ENCODE peak calls at places on chromosomes 13 and 19, in six cellular contexts. One of them, this sample, is unnamed.

GRCh38 chr19:40691421-40692211 is 1.2 kb upstream of the NUMBL start:
- DNase-seq in AG04449: no peak
- DNase-seq in brain microvascular endothelial cell: no peak
- DNase-seq in PC-3: no peak
- DNase-seq in A549: peak; percentile 49
- DNase-seq in foreskin fibroblast: peak; percentile 53
- DNase-seq in this sample: no peak

GRCh38 chr19:45406957-45407375 is 522 bp downstream of the POLR1G start:
- DNase-seq in AG04449: no peak
- DNase-seq in brain microvascular endothelial cell: no peak
- DNase-seq in PC-3: no peak
- DNase-seq in A549: no peak
- DNase-seq in foreskin fibroblast: no peak
- DNase-seq in this sample: no peak

GRCh38 chr13:105063676-105064075 is 1471.8 kb downstream of the EFNB2 start:
- DNase-seq in AG04449: peak; percentile 21
- DNase-seq in brain microvascular endothelial cell: no peak
- DNase-seq in PC-3: peak; percentile 3
- DNase-seq in A549: no peak
- DNase-seq in foreskin fibroblast: peak; percentile 46
- DNase-seq in this sample: no peak

GRCh38 chr13:104098421-104098820 is 1032.2 kb upstream of the SLC10A2 start:
- DNase-seq in AG04449: no peak
- DNase-seq in brain microvascular endothelial cell: no peak
- DNase-seq in PC-3: no peak
- DNase-seq in A549: no peak
- DNase-seq in foreskin fibroblast: no peak
- DNase-seq in this sample: no peak

GRCh38 chr19:39422020-39422419 is 9.6 kb downstream of the PLEKHG2 start:
- DNase-seq in AG04449: no peak
- DNase-seq in brain microvascular endothelial cell: no peak
- DNase-seq in PC-3: no peak
- DNase-seq in A549: no peak
- DNase-seq in foreskin fibroblast: no peak
- DNase-seq in this sample: no peak

GRCh38 chr19:45147835-45148676 is 12.7 kb downstream of the NKPD1 start:
- DNase-seq in AG04449: no peak
- DNase-seq in brain microvascular endothelial cell: no peak
- DNase-seq in PC-3: no peak
- DNase-seq in A549: no peak
- DNase-seq in foreskin fibroblast: no peak
- DNase-seq in this sample: no peak

GRCh38 chr13:92355213-92355612 is 871.4 kb upstream of the GPC6 start:
- DNase-seq in AG04449: no peak
- DNase-seq in brain microvascular endothelial cell: peak; percentile 32
- DNase-seq in PC-3: peak; percentile 1
- DNase-seq in A549: peak; percentile 2
- DNase-seq in foreskin fibroblast: peak; percentile 2
- DNase-seq in this sample: no peak

GRCh38 chr19:54560881-54561385 is 12.7 kb upstream of the LILRA2 start:
- DNase-seq in AG04449: no peak
- DNase-seq in brain microvascular endothelial cell: no peak
- DNase-seq in PC-3: peak; percentile 37
- DNase-seq in A549: no peak
- DNase-seq in foreskin fibroblast: no peak
- DNase-seq in this sample: no peak

GRCh38 chr19:5154129-5154798 is 185.4 kb downstream of the KDM4B start:
- DNase-seq in AG04449: no peak
- DNase-seq in brain microvascular endothelial cell: no peak
- DNase-seq in PC-3: peak; percentile 39
- DNase-seq in A549: peak; percentile 26
- DNase-seq in foreskin fibroblast: peak; percentile 40
- DNase-seq in this sample: peak; percentile 66

GRCh38 chr19:55462722-55463121 is 1.3 kb upstream of the ISOC2 start:
- DNase-seq in AG04449: no peak
- DNase-seq in brain microvascular endothelial cell: no peak
- DNase-seq in PC-3: no peak
- DNase-seq in A549: no peak
- DNase-seq in foreskin fibroblast: no peak
- DNase-seq in this sample: no peak

GRCh38 chr19:50697414-50698124 is 22.0 kb downstream of the SHANK1 start:
- DNase-seq in AG04449: no peak
- DNase-seq in brain microvascular endothelial cell: no peak
- DNase-seq in PC-3: no peak
- DNase-seq in A549: no peak
- DNase-seq in foreskin fibroblast: no peak
- DNase-seq in this sample: no peak

GRCh38 chr13:32031025-32031814 is at the start of gene FRY:
- DNase-seq in AG04449: no peak
- DNase-seq in brain microvascular endothelial cell: peak; percentile 58
- DNase-seq in PC-3: peak; percentile 62
- DNase-seq in A549: peak; percentile 41
- DNase-seq in foreskin fibroblast: peak; percentile 76
- DNase-seq in this sample: peak; percentile 78

GRCh38 chr19:36136975-36137686 is 2.7 kb upstream of the CAPNS1 start:
- DNase-seq in AG04449: no peak
- DNase-seq in brain microvascular endothelial cell: peak; percentile 39
- DNase-seq in PC-3: peak; percentile 91
- DNase-seq in A549: peak; percentile 95
- DNase-seq in foreskin fibroblast: peak; percentile 87
- DNase-seq in this sample: peak; percentile 80

GRCh38 chr19:33950141-33950805 is 153.6 kb downstream of the KCTD15 start:
- DNase-seq in AG04449: no peak
- DNase-seq in brain microvascular endothelial cell: no peak
- DNase-seq in PC-3: no peak
- DNase-seq in A549: no peak
- DNase-seq in foreskin fibroblast: no peak
- DNase-seq in this sample: no peak

GRCh38 chr13:61960981-61961380 is 545.3 kb upstream of the PCDH20 start:
- DNase-seq in AG04449: no peak
- DNase-seq in brain microvascular endothelial cell: no peak
- DNase-seq in PC-3: no peak
- DNase-seq in A549: no peak
- DNase-seq in foreskin fibroblast: no peak
- DNase-seq in this sample: no peak

GRCh38 chr13:38421590-38422560 is 72.2 kb downstream of the UFM1 start:
- DNase-seq in AG04449: no peak
- DNase-seq in brain microvascular endothelial cell: peak; percentile 31
- DNase-seq in PC-3: no peak
- DNase-seq in A549: no peak
- DNase-seq in foreskin fibroblast: peak; percentile 72
- DNase-seq in this sample: no peak

GRCh38 chr19:55544776-55545439 is 435 bp downstream of the SBK3 start:
- DNase-seq in AG04449: no peak
- DNase-seq in brain microvascular endothelial cell: no peak
- DNase-seq in PC-3: peak; percentile 23
- DNase-seq in A549: no peak
- DNase-seq in foreskin fibroblast: no peak
- DNase-seq in this sample: no peak

GRCh38 chr19:21474671-21475181 is 30.7 kb upstream of the ZNF429 start:
- DNase-seq in AG04449: no peak
- DNase-seq in brain microvascular endothelial cell: peak; percentile 32
- DNase-seq in PC-3: no peak
- DNase-seq in A549: no peak
- DNase-seq in foreskin fibroblast: peak; percentile 77
- DNase-seq in this sample: peak; percentile 85

GRCh38 chr13:44292545-44292944 is 81.1 kb upstream of the SERP2 start:
- DNase-seq in AG04449: no peak
- DNase-seq in brain microvascular endothelial cell: no peak
- DNase-seq in PC-3: no peak
- DNase-seq in A549: no peak
- DNase-seq in foreskin fibroblast: no peak
- DNase-seq in this sample: no peak

GRCh38 chr19:1158885-1159448 is 15.1 kb downstream of the SBNO2 start:
- DNase-seq in AG04449: no peak
- DNase-seq in brain microvascular endothelial cell: no peak
- DNase-seq in PC-3: no peak
- DNase-seq in A549: no peak
- DNase-seq in foreskin fibroblast: no peak
- DNase-seq in this sample: peak; percentile 61

GRCh38 chr13:22063416-22064124 is 392.7 kb downstream of the FGF9 start:
- DNase-seq in AG04449: no peak
- DNase-seq in brain microvascular endothelial cell: no peak
- DNase-seq in PC-3: no peak
- DNase-seq in A549: no peak
- DNase-seq in foreskin fibroblast: no peak
- DNase-seq in this sample: no peak

GRCh38 chr13:21000647-21001046 is 60.7 kb downstream of the LATS2 start:
- DNase-seq in AG04449: no peak
- DNase-seq in brain microvascular endothelial cell: no peak
- DNase-seq in PC-3: no peak
- DNase-seq in A549: no peak
- DNase-seq in foreskin fibroblast: no peak
- DNase-seq in this sample: no peak

GRCh38 chr13:103403148-103403740 is 337.0 kb upstream of the SLC10A2 start:
- DNase-seq in AG04449: no peak
- DNase-seq in brain microvascular endothelial cell: no peak
- DNase-seq in PC-3: peak; percentile 30
- DNase-seq in A549: no peak
- DNase-seq in foreskin fibroblast: no peak
- DNase-seq in this sample: no peak

GRCh38 chr13:94433055-94433947 is 46.2 kb downstream of the DCT start:
- DNase-seq in AG04449: no peak
- DNase-seq in brain microvascular endothelial cell: no peak
- DNase-seq in PC-3: no peak
- DNase-seq in A549: no peak
- DNase-seq in foreskin fibroblast: no peak
- DNase-seq in this sample: no peak

GRCh38 chr13:94431987-94432386 is 47.5 kb downstream of the DCT start:
- DNase-seq in AG04449: no peak
- DNase-seq in brain microvascular endothelial cell: no peak
- DNase-seq in PC-3: no peak
- DNase-seq in A549: no peak
- DNase-seq in foreskin fibroblast: no peak
- DNase-seq in this sample: no peak

GRCh38 chr13:94431569-94431968 is 47.9 kb downstream of the DCT start:
- DNase-seq in AG04449: no peak
- DNase-seq in brain microvascular endothelial cell: no peak
- DNase-seq in PC-3: no peak
- DNase-seq in A549: peak; percentile 1
- DNase-seq in foreskin fibroblast: no peak
- DNase-seq in this sample: no peak

DNA sequence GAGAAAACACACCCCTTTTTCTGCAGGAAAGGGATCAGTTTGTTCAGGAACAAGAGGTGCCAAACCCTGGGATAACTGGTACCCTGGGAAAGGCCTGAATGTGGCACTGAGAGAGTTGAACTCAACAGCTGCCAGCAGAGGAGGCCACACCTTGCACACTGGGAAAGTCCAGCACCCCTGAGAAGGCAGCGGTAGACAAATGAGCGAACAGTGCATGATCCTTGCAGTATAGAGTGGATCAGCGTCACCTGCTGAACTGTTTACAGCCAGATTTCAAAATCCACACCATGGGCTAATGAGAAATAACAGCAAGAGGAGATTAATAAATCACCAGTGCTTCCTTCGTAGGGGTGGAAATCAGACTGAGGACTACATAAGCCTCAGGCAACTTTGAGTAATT is 52.2 kb downstream of the DCT start:
- DNase-seq in AG04449: no peak
- DNase-seq in brain microvascular endothelial cell: no peak
- DNase-seq in PC-3: no peak
- DNase-seq in A549: no peak
- DNase-seq in foreskin fibroblast: no peak
- DNase-seq in this sample: no peak
- TF ChIP-seq CTCF in AG04449: no peak
- TF ChIP-seq CTCF in brain microvascular endothelial cell: no peak
- TF ChIP-seq CTCF in PC-3: no peak
- TF ChIP-seq CTCF in A549: no peak
- TF ChIP-seq CTCF in foreskin fibroblast: no peak
- TF ChIP-seq CTCF in this sample: no peak

GRCh38 chr13:40588101-40588500 is 78.3 kb downstream of the FOXO1 start:
- DNase-seq in AG04449: no peak
- DNase-seq in brain microvascular endothelial cell: no peak
- DNase-seq in PC-3: no peak
- DNase-seq in A549: no peak
- DNase-seq in foreskin fibroblast: no peak
- DNase-seq in this sample: no peak
- H3K4me3 ChIP-seq in AG04449: no peak overlapping the region
- H3K4me3 ChIP-seq in brain microvascular endothelial cell: no peak overlapping the region
- H3K4me3 ChIP-seq in PC-3: no peak overlapping the region
- H3K4me3 ChIP-seq in A549: no peak overlapping the region
- H3K4me3 ChIP-seq in foreskin fibroblast: no peak overlapping the region
- H3K4me3 ChIP-seq in this sample: no peak overlapping the region

GRCh38 chr13:99600318-99600717 is 99.0 kb downstream of the TM9SF2 start:
- DNase-seq in AG04449: no peak
- DNase-seq in brain microvascular endothelial cell: no peak
- DNase-seq in PC-3: no peak
- DNase-seq in A549: no peak
- DNase-seq in foreskin fibroblast: no peak
- DNase-seq in this sample: no peak
- TF ChIP-seq CTCF in AG04449: no peak
- TF ChIP-seq CTCF in brain microvascular endothelial cell: peak; percentile 37
- TF ChIP-seq CTCF in PC-3: peak; percentile 14
- TF ChIP-seq CTCF in A549: peak; percentile 13
- TF ChIP-seq CTCF in foreskin fibroblast: no peak
- TF ChIP-seq CTCF in this sample: no peak

GRCh38 chr19:19191920-19192882 is at the start of the genes BORCS8 and RFXANK:
- DNase-seq in AG04449: peak; percentile 89
- DNase-seq in brain microvascular endothelial cell: peak; percentile 99
- DNase-seq in PC-3: peak; percentile 99
- DNase-seq in A549: peak; percentile 96
- DNase-seq in foreskin fibroblast: peak; percentile 100
- DNase-seq in this sample: peak; percentile 98

GRCh38 chr19:19192910-19193423 is 909 bp downstream of the RFXANK start:
- DNase-seq in AG04449: no peak
- DNase-seq in brain microvascular endothelial cell: no peak
- DNase-seq in PC-3: no peak
- DNase-seq in A549: no peak
- DNase-seq in foreskin fibroblast: no peak
- DNase-seq in this sample: no peak

DNA sequence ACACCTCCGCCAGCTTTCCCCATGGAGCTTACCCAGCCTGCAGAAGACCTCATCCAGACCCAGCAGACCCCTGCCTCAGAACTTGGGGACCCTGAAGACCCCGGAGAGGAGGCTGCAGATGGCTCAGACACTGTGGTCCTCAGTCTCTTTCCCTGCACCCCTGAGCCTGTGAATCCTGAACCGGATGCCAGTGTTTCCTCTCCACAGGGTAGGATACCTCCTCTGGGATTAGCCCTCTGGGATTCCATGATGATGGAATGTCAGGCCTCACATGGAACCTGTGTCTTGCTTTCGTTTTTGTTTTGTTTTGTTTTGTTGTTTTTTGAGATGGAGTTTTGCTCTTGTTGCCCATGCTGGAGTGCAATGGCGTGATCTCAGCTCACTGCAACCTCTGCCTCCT is 1.9 kb downstream of the RFXANK start:
- DNase-seq in AG04449: no peak
- DNase-seq in brain microvascular endothelial cell: no peak
- DNase-seq in PC-3: no peak
- DNase-seq in A549: no peak
- DNase-seq in foreskin fibroblast: no peak
- DNase-seq in this sample: no peak
- H3K4me3 ChIP-seq in AG04449: peak overlapping the region; percentile 76
- H3K4me3 ChIP-seq in brain microvascular endothelial cell: peak overlapping the region; percentile 72
- H3K4me3 ChIP-seq in PC-3: peak overlapping the region; percentile 98
- H3K4me3 ChIP-seq in A549: no peak overlapping the region
- H3K4me3 ChIP-seq in foreskin fibroblast: peak overlapping the region; percentile 79
- H3K4me3 ChIP-seq in this sample: peak overlapping the region; percentile 99

GRCh38 chr19:18543814-18544475 is 572 bp upstream of the FKBP8 start:
- DNase-seq in AG04449: no peak
- DNase-seq in brain microvascular endothelial cell: peak; percentile 62
- DNase-seq in PC-3: peak; percentile 87
- DNase-seq in A549: peak; percentile 79
- DNase-seq in foreskin fibroblast: peak; percentile 80
- DNase-seq in this sample: peak; percentile 72
- TF ChIP-seq CTCF in AG04449: no peak
- TF ChIP-seq CTCF in brain microvascular endothelial cell: no peak
- TF ChIP-seq CTCF in PC-3: peak; percentile 13
- TF ChIP-seq CTCF in A549: no peak
- TF ChIP-seq CTCF in foreskin fibroblast: no peak
- TF ChIP-seq CTCF in this sample: no peak

This sample was measured in upper lobe of right lung.